ENCODE peak calls at places on chromosomes 13 and 19, in eight cellular contexts. N is astrocyte, X is uterus, I is left ventricle myocardium inferior, L is GM06990, F is H7, H is mesendoderm, K is HAP-1. T is an unnamed sample.

GRCh38 chr19:18662972-18663732 is 20.3 kb upstream of the CRTC1 start:
- DNase-seq in K (no peak), H (peak; percentile 35), X (no peak), F (peak; percentile 65), L (no peak), I (no peak), N (no peak), T (no peak)

GRCh38 chr13:31896427-31896826 is 135.1 kb upstream of the FRY start:
- DNase-seq in L (no peak), I (peak; percentile 42), H (peak; percentile 13), X (no peak), K (peak; percentile 69), F (no peak), N (peak; percentile 70), T (no peak)

GRCh38 chr13:110467516-110467915 is 94.0 kb downstream of the RAB20 start:
- DNase-seq in K (no peak), I (no peak), X (no peak), L (no peak), N (no peak), H (no peak), F (no peak), T (no peak)

GRCh38 chr19:51689751-51690358 is 3.3 kb upstream of the SPACA6 start:
- DNase-seq in N (no peak), F (peak; percentile 89), I (peak; percentile 53), K (peak; percentile 77), H (peak; percentile 96), L (no peak), X (peak; percentile 65), T (no peak)

GRCh38 chr19:23799321-23799720 is 40.6 kb upstream of the ZNF681 start:
- DNase-seq in I (no peak), N (no peak), L (peak; percentile 19), F (no peak), X (no peak), H (no peak), K (no peak), T (peak; percentile 46)

GRCh38 chr19:19160489-19161035 is 9.5 kb downstream of the MEF2B start:
- DNase-seq in I (no peak), H (no peak), X (no peak), K (no peak), N (no peak), F (peak; percentile 84), L (peak; percentile 90), T (no peak)

GRCh38 chr13:48201044-48201443 is 32.0 kb upstream of the ITM2B start:
- DNase-seq in X (no peak), K (no peak), H (no peak), I (no peak), F (no peak), N (no peak), L (no peak), T (no peak)

GRCh38 chr13:80338781-80339577 is 1.9 kb downstream of the SPRY2 start:
- DNase-seq in N (peak; percentile 88), K (peak; percentile 67), F (peak; percentile 85), L (peak; percentile 43), X (peak; percentile 50), H (peak; percentile 86), I (peak; percentile 76), T (no peak)

GRCh38 chr19:4803736-4804695 is 12.5 kb downstream of the FEM1A start:
- DNase-seq in F (peak; percentile 96), I (no peak), H (peak; percentile 82), K (peak; percentile 87), X (no peak), N (peak; percentile 9), L (peak; percentile 58), T (peak; percentile 51)

GRCh38 chr19:48367855-48368254 is 3.7 kb downstream of the SYNGR4 start:
- DNase-seq in N (no peak), I (no peak), H (no peak), L (no peak), X (no peak), K (no peak), F (no peak), T (no peak)

GRCh38 chr19:5934002-5934401 is 19.9 kb downstream of the CAPS start:
- DNase-seq in L (no peak), I (no peak), K (no peak), F (no peak), X (no peak), N (no peak), H (no peak), T (no peak)

GRCh38 chr19:46065486-46065885 is 24.7 kb upstream of the IGFL4 start:
- DNase-seq in K (no peak), F (no peak), I (no peak), H (no peak), N (peak; percentile 65), X (no peak), L (no peak), T (no peak)

GRCh38 chr19:19591133-19591825 is 27.2 kb downstream of the PBX4 start:
- DNase-seq in F (peak; percentile 73), N (peak; percentile 92), I (no peak), X (no peak), H (peak; percentile 78), K (peak; percentile 16), L (peak; percentile 50), T (peak; percentile 82)

GRCh38 chr19:40467007-40467565 is 285 bp downstream of the SPTBN4 start:
- DNase-seq in L (peak; percentile 20), F (peak; percentile 85), I (no peak), N (no peak), H (no peak), K (no peak), X (peak; percentile 26), T (no peak)

GRCh38 chr13:112777637-112778406 is 88.0 kb downstream of the ATP11A start:
- DNase-seq in L (no peak), N (no peak), X (no peak), I (no peak), H (no peak), F (peak; percentile 65), K (no peak), T (no peak)

GRCh38 chr13:20782116-20782708 is 8.5 kb upstream of the EEF1AKMT1 start:
- DNase-seq in N (no peak), I (no peak), F (no peak), L (peak; percentile 11), K (no peak), H (no peak), X (no peak), T (no peak)

GRCh38 chr13:111484129-111484925 is 163.9 kb downstream of the TEX29 start:
- DNase-seq in I (no peak), L (no peak), F (no peak), K (no peak), N (no peak), X (no peak), H (no peak), T (no peak)

GRCh38 chr13:29428310-29428991 is 167.0 kb downstream of the SLC7A1 start:
- DNase-seq in L (no peak), K (peak; percentile 66), N (peak; percentile 2), X (no peak), I (peak; percentile 61), F (peak; percentile 80), H (peak; percentile 88), T (no peak)

GRCh38 chr19:57651654-57651996 is 17.1 kb upstream of the ZSCAN4 start:
- DNase-seq in L (no peak), X (no peak), I (no peak), N (no peak), H (no peak), F (peak; percentile 41), K (no peak), T (no peak)

DNA sequence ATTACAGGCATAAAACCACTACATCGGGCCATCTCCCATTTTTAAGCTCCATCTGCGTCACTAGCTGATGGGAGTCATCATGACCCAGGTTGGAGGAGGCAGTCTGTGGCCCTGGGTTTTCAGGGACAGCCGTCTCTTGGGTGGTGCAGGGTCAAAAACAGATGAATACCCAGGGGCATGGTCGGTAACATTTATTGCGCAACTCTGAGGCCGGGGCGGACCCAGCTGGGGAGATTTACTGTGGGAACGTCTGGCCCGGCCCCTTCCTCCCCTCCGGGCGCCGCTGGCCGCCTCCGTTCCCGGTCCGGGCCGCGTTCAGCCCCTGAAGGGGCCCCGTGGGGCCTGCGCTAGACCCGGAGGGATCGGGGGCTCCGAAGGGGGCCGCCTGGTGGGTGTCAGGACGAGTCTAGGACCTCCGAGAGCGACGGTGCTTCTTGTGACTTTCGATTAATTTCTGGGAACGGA is 1.3 kb upstream of the RGL3 start:
- DNase-seq in F (peak; percentile 55), N (no peak), X (peak; percentile 68), H (no peak), I (peak; percentile 85), K (peak; percentile 42), L (no peak), T (no peak)
- H3K4me3 ChIP-seq in F (peak overlapping the region; percentile 60), N (no peak overlapping the region), X (peak overlapping the region; percentile 8), H (no peak overlapping the region), I (peak overlapping the region; percentile 66), K (no peak overlapping the region), L (no peak overlapping the region), T (no peak overlapping the region)

GRCh38 chr19:17194608-17195007 is 20.5 kb upstream of the USE1 start:
- DNase-seq in K (no peak), F (no peak), H (no peak), I (no peak), X (no peak), L (no peak), N (no peak), T (no peak)
- H3K36me3 ChIP-seq in K (peaks cover 31% of the 10 kb centered on the region), F (peaks cover 15% of the 10 kb centered on the region), H (peaks cover 5% of the 10 kb centered on the region), I (peaks cover 86% of the 10 kb centered on the region), X (no peaks in the 10 kb centered on the region), L (peaks cover 53% of the 10 kb centered on the region), N (peaks cover 23% of the 10 kb centered on the region), T (peaks cover 70% of the 10 kb centered on the region)

GRCh38 chr19:1073956-1074511 is 7.1 kb downstream of the ARHGAP45 start:
- DNase-seq in L (no peak), I (no peak), F (no peak), H (no peak), X (no peak), N (no peak), K (no peak), T (no peak)

GRCh38 chr19:1079566-1080111 is 12.7 kb downstream of the ARHGAP45 start:
- DNase-seq in X (no peak), K (no peak), I (no peak), L (no peak), H (no peak), F (peak; percentile 79), N (no peak), T (no peak)

GRCh38 chr19:1074512-1075283 is 7.7 kb downstream of the ARHGAP45 start:
- DNase-seq in I (peak; percentile 86), K (peak; percentile 95), H (no peak), F (no peak), X (peak; percentile 71), L (peak; percentile 85), N (no peak), T (peak; percentile 91)

GRCh38 chr19:1076046-1076386 is 9.0 kb downstream of the ARHGAP45 start:
- DNase-seq in L (no peak), H (no peak), N (no peak), F (no peak), I (no peak), X (no peak), K (no peak), T (no peak)

GRCh38 chr19:1076951-1077350 is 10.0 kb downstream of the ARHGAP45 start:
- DNase-seq in I (peak; percentile 67), X (no peak), N (no peak), F (no peak), H (no peak), K (no peak), L (peak; percentile 87), T (peak; percentile 98)
- H3K4me3 ChIP-seq in I (peak overlapping the region; percentile 33), X (no peak overlapping the region), N (no peak overlapping the region), F (no peak overlapping the region), H (no peak overlapping the region), K (no peak overlapping the region), L (peak overlapping the region; percentile 10), T (peak overlapping the region; percentile 75)

GRCh38 chr13:30841161-30841560 is 64.9 kb upstream of the MEDAG start:
- DNase-seq in N (no peak), K (no peak), L (no peak), X (no peak), F (no peak), I (no peak), H (no peak), T (no peak)
- H3K36me3 ChIP-seq in N (no peaks in the 10 kb centered on the region), K (no peaks in the 10 kb centered on the region), L (no peaks in the 10 kb centered on the region), X (no peaks in the 10 kb centered on the region), F (no peaks in the 10 kb centered on the region), I (no peaks in the 10 kb centered on the region), H (no peaks in the 10 kb centered on the region), T (no peaks in the 10 kb centered on the region)

T was measured in CD4-positive, CD25-positive, alpha-beta regulatory T cell.